ENCODE peak calls at places on chromosome 12, in four cellular contexts. Q is GM12878, D is K562, M is HepG2. V is an unnamed sample.

GRCh38 chr12:5318874-5319273 is 113.0 kb upstream of the NTF3 start:
- DNase-seq in Q (no peak), D (no peak), M (no peak), V (no peak)

GRCh38 chr12:4119157-4119761 is 154.3 kb upstream of the CCND2 start:
- DNase-seq in Q (peak), D (no peak), M (no peak), V (no peak)

GRCh38 chr12:34604227-34604626 is 581.9 kb downstream of the ALG10 start:
- DNase-seq in Q (no peak), D (peak), M (no peak), V (no peak)

GRCh38 chr12:47768323-47768811 is 4.7 kb upstream of the SLC48A1 start:
- DNase-seq in Q (no peak), D (no peak), M (peak), V (no peak)

GRCh38 chr12:34289431-34290190 is 267.3 kb downstream of the ALG10 start:
- DNase-seq in Q (no peak), D (no peak), M (no peak), V (no peak)

GRCh38 chr12:3490848-3491382 is at the start of gene PRMT8:
- DNase-seq in Q (no peak), D (no peak), M (no peak), V (peak)

GRCh38 chr12:77102123-77102522 is 36.8 kb upstream of the E2F7 start:
- DNase-seq in Q (no peak), D (no peak), M (no peak), V (no peak)

GRCh38 chr12:12645485-12645884 is 33.8 kb downstream of the CREBL2 start:
- DNase-seq in Q (no peak), D (peak), M (peak), V (peak)

GRCh38 chr12:47870175-47870781 is 34.5 kb downstream of the VDR start:
- DNase-seq in Q (peak), D (no peak), M (peak), V (peak)

GRCh38 chr12:130983328-130984017 is 29.8 kb downstream of the ADGRD1 start:
- DNase-seq in Q (no peak), D (no peak), M (peak), V (no peak)

GRCh38 chr12:29889737-29890136 is 106.0 kb upstream of the TMTC1 start:
- DNase-seq in Q (no peak), D (no peak), M (peak), V (peak)

GRCh38 chr12:50765325-50765911 is 1.5 kb downstream of the ATF1 start:
- DNase-seq in Q (no peak), D (peak), M (peak), V (peak)

GRCh38 chr12:103399986-103400385 is 95.8 kb downstream of the C12orf42 start:
- DNase-seq in Q (no peak), D (no peak), M (no peak), V (no peak)

GRCh38 chr12:102992297-102992696 is 34.8 kb downstream of the ASCL1 start:
- DNase-seq in Q (peak), D (no peak), M (peak), V (no peak)

GRCh38 chr12:132488127-132489077 is 1.5 kb upstream of the FBRSL1 start:
- DNase-seq in Q (no peak), D (no peak), M (no peak), V (no peak)

GRCh38 chr12:70686907-70687306 is 49.7 kb upstream of the PTPRB start:
- DNase-seq in Q (no peak), D (no peak), M (no peak), V (no peak)

GRCh38 chr12:70686299-70686698 is 49.1 kb upstream of the PTPRB start:
- DNase-seq in Q (no peak), D (no peak), M (no peak), V (no peak)

GRCh38 chr12:70683976-70684375 is 46.7 kb upstream of the PTPRB start:
- DNase-seq in Q (no peak), D (no peak), M (no peak), V (no peak)
- TF ChIP-seq BHLHE40 in Q (no peak), D (no peak), M (no peak), V (no peak)

DNA sequence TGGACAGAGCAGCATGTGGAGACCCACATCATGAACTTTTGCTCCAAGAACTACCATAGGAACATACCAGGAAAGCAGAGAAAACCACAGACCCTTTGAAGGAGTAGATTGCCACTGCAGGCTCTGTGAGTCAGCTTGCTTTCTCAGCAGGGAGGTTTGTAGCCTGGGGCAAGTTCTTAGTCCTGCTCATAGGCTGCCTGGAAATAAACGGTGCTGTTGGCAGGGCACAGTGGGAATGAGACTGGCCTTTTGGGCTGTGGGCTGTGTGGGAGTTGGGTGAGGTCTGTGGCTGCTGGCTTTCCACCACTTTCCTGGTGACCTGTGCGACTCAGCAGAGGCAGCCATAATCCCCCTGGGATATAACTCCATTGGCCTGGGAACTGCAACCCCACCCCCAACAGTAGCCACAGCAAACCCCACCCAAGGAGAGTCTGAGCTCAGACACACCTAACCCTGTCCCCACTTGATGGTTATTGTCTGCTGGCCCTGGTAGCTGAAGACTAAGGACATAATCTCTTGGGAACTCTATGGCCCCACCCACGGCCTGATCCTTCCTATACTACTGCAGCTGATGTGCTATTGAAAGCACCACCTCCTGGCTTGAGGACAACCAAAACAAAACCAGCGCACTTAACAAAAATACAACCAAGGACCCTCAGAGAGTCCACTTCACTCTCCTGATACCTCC is 192.1 kb upstream of the GARIN6 start:
- DNase-seq in Q (no peak), D (no peak), M (no peak), V (no peak)
- TF ChIP-seq FOXM1 in Q (no peak), D (no peak), M (no peak), V (no peak)

DNA sequence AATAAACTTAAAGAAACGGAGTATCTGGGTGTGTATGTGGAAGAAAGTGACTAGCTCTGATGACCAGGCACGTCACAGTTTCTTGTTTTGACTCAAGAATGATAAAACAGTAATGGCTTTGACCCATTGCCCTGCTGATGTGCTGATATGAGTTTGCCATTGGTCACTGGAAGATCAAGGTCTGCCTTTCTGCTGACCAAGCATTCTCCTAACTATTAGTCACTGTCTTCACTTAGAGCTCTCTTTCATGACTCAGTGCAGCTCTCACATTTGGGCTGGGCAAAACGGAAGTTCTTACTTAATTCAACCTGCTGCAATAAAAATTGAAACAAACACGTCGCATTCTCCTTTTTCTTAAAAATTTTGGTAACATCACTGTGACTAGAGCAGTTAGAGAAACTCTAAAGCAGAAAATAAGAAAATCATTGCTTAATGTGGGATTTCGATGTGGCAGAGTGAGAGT is 366.7 kb downstream of the BTG1 start:
- DNase-seq in Q (peak), D (peak), M (peak), V (peak)
- TF ChIP-seq BHLHE40 in Q (peak), D (no peak), M (no peak), V (no peak)

GRCh38 chr12:90008277-90008676 is 299.6 kb upstream of the ATP2B1 start:
- DNase-seq in Q (no peak), D (no peak), M (no peak), V (no peak)

GRCh38 chr12:90015228-90015627 is 306.6 kb upstream of the ATP2B1 start:
- DNase-seq in Q (no peak), D (no peak), M (no peak), V (no peak)

GRCh38 chr12:90013409-90013808 is 304.8 kb upstream of the ATP2B1 start:
- DNase-seq in Q (peak), D (no peak), M (no peak), V (no peak)

GRCh38 chr12:90004319-90005074 is 295.9 kb upstream of the ATP2B1 start:
- DNase-seq in Q (peak), D (no peak), M (no peak), V (no peak)

GRCh38 chr12:90010089-90010488 is 301.5 kb upstream of the ATP2B1 start:
- DNase-seq in Q (no peak), D (no peak), M (no peak), V (no peak)
- TF ChIP-seq FOXM1 in Q (no peak), D (no peak), M (no peak), V (no peak)

GRCh38 chr12:7588703-7589329 is 76.9 kb downstream of the APOBEC1 start:
- DNase-seq in Q (peak), D (peak), M (peak), V (peak)
- TF ChIP-seq BHLHE40 in Q (no peak), D (no peak), M (no peak), V (no peak)

GRCh38 chr12:94134226-94134795 is 14.1 kb upstream of the PLXNC1 start:
- DNase-seq in Q (no peak), D (peak), M (peak), V (peak)
- TF ChIP-seq FOXM1 in Q (no peak), D (no peak), M (no peak), V (no peak)

GRCh38 chr12:27779416-27779815 is 617 bp upstream of the KLHL42 start:
- DNase-seq in Q (no peak), D (no peak), M (peak), V (peak)

GRCh38 chr12:27779837-27780611 is at the start of the genes KLHL42 and MANSC4:
- DNase-seq in Q (no peak), D (peak), M (peak), V (peak)

GRCh38 chr12:27781680-27782079 is 1.6 kb upstream of the MANSC4 start:
- DNase-seq in Q (no peak), D (no peak), M (no peak), V (no peak)

GRCh38 chr12:27782481-27782880 is 2.4 kb upstream of the MANSC4 start:
- DNase-seq in Q (no peak), D (no peak), M (no peak), V (no peak)

DNA sequence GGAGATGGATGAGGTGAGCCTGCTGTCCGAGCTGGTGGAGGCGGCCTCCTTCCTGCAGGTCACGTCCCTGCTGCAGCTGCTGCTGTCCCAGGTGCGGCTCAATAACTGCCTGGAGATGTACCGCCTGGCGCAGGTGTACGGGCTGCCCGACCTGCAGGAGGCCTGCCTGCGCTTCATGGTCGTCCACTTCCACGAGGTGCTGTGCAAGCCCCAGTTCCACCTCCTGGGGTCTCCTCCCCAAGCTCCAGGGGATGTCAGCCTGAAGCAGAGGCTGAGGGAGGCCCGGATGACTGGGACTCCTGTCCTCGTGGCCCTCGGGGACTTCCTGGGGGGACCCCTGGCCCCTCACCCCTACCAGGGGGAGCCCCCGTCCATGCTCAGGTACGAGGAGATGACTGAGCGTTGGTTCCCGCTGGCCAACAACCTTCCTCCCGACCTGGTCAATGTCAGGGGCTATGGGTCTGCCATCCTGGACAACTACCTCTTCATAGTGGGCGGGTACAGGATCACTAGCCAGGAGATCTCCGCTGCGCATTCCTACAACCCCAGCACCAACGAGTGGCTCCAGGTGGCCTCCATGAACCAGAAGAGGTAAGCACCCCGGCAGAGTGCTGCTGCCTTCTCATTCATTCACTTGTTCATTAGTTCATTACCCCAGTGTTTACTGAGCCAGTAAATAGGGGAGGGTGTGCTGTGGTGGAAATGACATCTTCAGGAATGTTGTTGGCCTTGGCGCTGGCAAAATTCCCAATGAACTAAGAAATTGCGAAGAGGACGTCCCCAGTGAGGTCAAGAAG is 774 bp upstream of the MANSC4 start:
- DNase-seq in Q (no peak), D (peak), M (peak), V (peak)
- TF ChIP-seq BHLHE40 in Q (no peak), D (no peak), M (no peak), V (no peak)

GRCh38 chr12:107504503-107504885 is 181.1 kb upstream of the PWP1 start:
- DNase-seq in Q (no peak), D (no peak), M (no peak), V (no peak)
- TF ChIP-seq FOXM1 in Q (no peak), D (no peak), M (no peak), V (no peak)

GRCh38 chr12:114430306-114430705 is 24.4 kb upstream of the TBX5 start:
- DNase-seq in Q (no peak), D (no peak), M (no peak), V (no peak)
- TF ChIP-seq BHLHE40 in Q (no peak), D (no peak), M (no peak), V (no peak)

V was measured in HEK293T.